ENCODE peak calls at places on chromosomes 1 and 21, in nine cellular contexts. H is transverse colon, G is MM.1S, X is breast epithelium, P is heart right ventricle, M is A549, J is heart left ventricle, A is body of pancreas, Y is prostate gland. Q is an unnamed sample. For H3K4me1, the result is how much of the 10 kb centered on the place peaks cover.

GRCh38 chr1:85278853-85279314 is 2.5 kb upstream of the BCL10 start:
- DNase-seq in A (no peak), G (no peak), Y (peak), P (no peak), H (peak), X (no peak), M (peak), J (no peak), Q (no peak)

GRCh38 chr21:15868940-15869339 is 139.2 kb downstream of the USP25 start:
- DNase-seq in X (no peak), M (no peak), H (no peak), Y (no peak), J (no peak), A (no peak), G (no peak), P (no peak), Q (no peak)

GRCh38 chr1:15429701-15430149 is 8.5 kb upstream of the CTRC start:
- DNase-seq in M (no peak), X (no peak), A (peak), Y (no peak), H (no peak), J (no peak), P (no peak), G (no peak), Q (no peak)

GRCh38 chr1:71565267-71565666 is 484.4 kb upstream of the ZRANB2 start:
- DNase-seq in A (no peak), Y (peak), M (no peak), J (peak), P (no peak), G (peak), X (peak), H (no peak), Q (no peak)

GRCh38 chr1:154607084-154607747 is 770 bp downstream of the ADAR start:
- DNase-seq in J (no peak), M (no peak), P (no peak), X (no peak), H (peak), Y (peak), G (peak), A (no peak), Q (no peak)

GRCh38 chr1:8194481-8195227 is 123.3 kb upstream of the SLC45A1 start:
- DNase-seq in J (no peak), M (peak), P (no peak), H (no peak), A (no peak), X (no peak), G (no peak), Y (peak), Q (no peak)

GRCh38 chr1:38179423-38179822 is 132.8 kb upstream of the POU3F1 start:
- DNase-seq in M (no peak), A (no peak), H (no peak), P (peak), J (peak), X (no peak), Y (no peak), G (no peak), Q (no peak)

GRCh38 chr1:58881471-58881994 is 97.7 kb upstream of the JUN start:
- DNase-seq in P (no peak), J (peak), Y (no peak), M (peak), H (peak), G (no peak), A (peak), X (no peak), Q (no peak)

GRCh38 chr21:25441835-25442234 is 165.4 kb downstream of the MRPL39 start:
- DNase-seq in G (no peak), A (no peak), Y (no peak), M (no peak), X (no peak), H (no peak), J (no peak), P (no peak), Q (no peak)

GRCh38 chr1:27403065-27403726 is 10.8 kb downstream of the GPR3 start:
- DNase-seq in J (peak), P (peak), G (no peak), A (peak), H (peak), Y (peak), M (no peak), X (no peak), Q (peak)

GRCh38 chr1:22447581-22448215 is 4.0 kb upstream of the ZBTB40 start:
- DNase-seq in M (peak), J (no peak), H (no peak), Y (no peak), G (no peak), P (peak), X (no peak), A (no peak), Q (no peak)

GRCh38 chr1:201260648-201261311 is 22.5 kb upstream of the PKP1 start:
- DNase-seq in Y (no peak), A (no peak), G (no peak), J (no peak), P (no peak), M (no peak), H (no peak), X (peak), Q (no peak)

GRCh38 chr1:151790940-151791651 is 796 bp upstream of the TDRKH start:
- DNase-seq in X (no peak), Y (no peak), H (peak), G (no peak), P (no peak), J (no peak), M (peak), A (no peak), Q (no peak)

GRCh38 chr1:9591669-9592509 is 3.2 kb downstream of the TMEM201 start:
- DNase-seq in P (no peak), X (no peak), H (no peak), Y (no peak), G (no peak), M (no peak), A (peak), J (no peak), Q (peak)

GRCh38 chr1:156383023-156383422 is 14.0 kb downstream of the RHBG start:
- DNase-seq in Y (peak), H (peak), P (peak), G (peak), A (peak), X (no peak), J (peak), M (peak), Q (no peak)

GRCh38 chr21:42037943-42038342 is 27.8 kb upstream of the ZBTB21 start:
- DNase-seq in A (no peak), Y (no peak), J (no peak), G (no peak), P (no peak), X (no peak), H (peak), M (no peak), Q (no peak)

GRCh38 chr1:108502138-108502537 is 52.0 kb downstream of the NBPF6 start:
- DNase-seq in Y (no peak), M (no peak), J (no peak), H (no peak), X (no peak), G (no peak), A (no peak), P (no peak), Q (no peak)

GRCh38 chr1:2606004-2606805 is 19.6 kb downstream of the PRXL2B start:
- DNase-seq in M (no peak), H (no peak), P (no peak), J (no peak), X (no peak), Y (no peak), A (peak), G (no peak), Q (peak)

GRCh38 chr1:22717038-22717758 is 6.6 kb downstream of the EPHB2 start:
- DNase-seq in Y (no peak), M (no peak), J (no peak), G (no peak), H (peak), X (no peak), P (no peak), A (peak), Q (peak)

GRCh38 chr1:38776466-38776865 is 83.1 kb downstream of the RRAGC start:
- DNase-seq in J (no peak), G (no peak), X (no peak), M (no peak), H (no peak), A (no peak), P (no peak), Y (no peak), Q (no peak)

GRCh38 chr1:24861821-24862727 is 68.0 kb downstream of the RUNX3 start:
- DNase-seq in G (no peak), H (peak), A (no peak), J (no peak), Y (no peak), M (no peak), P (no peak), X (no peak), Q (no peak)

GRCh38 chr1:40153073-40153770 is 8.0 kb upstream of the RLF start:
- DNase-seq in P (peak), G (peak), J (no peak), M (no peak), H (no peak), A (peak), Y (peak), X (no peak), Q (no peak)

GRCh38 chr1:150162862-150163706 is 13.4 kb downstream of the PLEKHO1 start:
- DNase-seq in X (peak), H (peak), J (peak), G (no peak), Y (peak), P (peak), A (peak), M (no peak), Q (peak)

GRCh38 chr1:45353685-45354084 is 13.4 kb upstream of the MUTYH start:
- DNase-seq in P (no peak), X (no peak), H (no peak), A (no peak), Y (no peak), G (no peak), J (no peak), M (no peak), Q (no peak)

GRCh38 chr1:46530311-46530710 is 21.1 kb downstream of the KNCN start:
- DNase-seq in Y (no peak), M (no peak), X (no peak), H (no peak), J (no peak), G (no peak), A (no peak), P (no peak), Q (no peak)

GRCh38 chr1:56963667-56964066 is 2.1 kb downstream of the C8B start:
- DNase-seq in A (no peak), X (no peak), H (no peak), J (no peak), Y (no peak), G (no peak), M (no peak), P (no peak), Q (no peak)

GRCh38 chr1:171438441-171438840 is 46.9 kb upstream of the PRRC2C start:
- DNase-seq in Y (no peak), M (peak), G (no peak), A (peak), H (no peak), P (no peak), X (no peak), J (peak), Q (no peak)

GRCh38 chr1:15411593-15412487 is 2.2 kb downstream of the EFHD2 start:
- DNase-seq in Y (no peak), M (no peak), H (peak), G (no peak), A (peak), J (peak), P (no peak), X (no peak), Q (peak)

GRCh38 chr1:108199231-108199657 is 899 bp downstream of the SLC25A24 start:
- DNase-seq in H (peak), A (no peak), Y (no peak), X (no peak), P (peak), G (no peak), J (no peak), M (peak), Q (no peak)

GRCh38 chr1:156006666-156007376 is 13.9 kb downstream of the SSR2 start:
- DNase-seq in X (peak), M (no peak), P (no peak), Y (no peak), H (no peak), J (no peak), A (no peak), G (no peak), Q (no peak)

GRCh38 chr1:58909162-58909560 is 125.3 kb upstream of the JUN start:
- DNase-seq in P (no peak), H (no peak), G (no peak), M (no peak), A (no peak), Y (no peak), X (no peak), J (no peak), Q (no peak)

GRCh38 chr1:210233495-210234253 is 1.1 kb downstream of the SERTAD4 start:
- DNase-seq in M (peak), Y (peak), H (peak), P (no peak), G (peak), J (peak), X (peak), A (peak), Q (peak)

GRCh38 chr1:16013908-16014258 is 4.0 kb downstream of the HSPB7 start:
- DNase-seq in A (no peak), P (no peak), G (no peak), X (no peak), M (no peak), H (no peak), Y (peak), J (no peak), Q (no peak)

GRCh38 chr1:221648201-221648600 is 93.7 kb downstream of the DUSP10 start:
- DNase-seq in G (no peak), P (no peak), A (no peak), Y (no peak), J (no peak), X (no peak), M (no peak), H (no peak), Q (no peak)

GRCh38 chr1:180243517-180244221 is 13.6 kb downstream of the LHX4 start:
- DNase-seq in Y (no peak), P (no peak), M (peak), G (no peak), X (no peak), H (no peak), J (no peak), A (no peak), Q (no peak)

GRCh38 chr1:206128192-206128591 is 11.0 kb upstream of the AVPR1B start:
- DNase-seq in G (no peak), Y (no peak), X (no peak), J (no peak), P (no peak), H (no peak), M (no peak), A (no peak), Q (no peak)

GRCh38 chr1:25817840-25818501 is 1.8 kb upstream of the MTFR1L start:
- DNase-seq in G (no peak), A (peak), M (no peak), Y (no peak), H (no peak), J (no peak), P (no peak), X (no peak), Q (peak)

GRCh38 chr1:22916469-22916817 is 56.2 kb downstream of the LACTBL1 start:
- DNase-seq in J (no peak), P (no peak), G (no peak), A (no peak), Y (no peak), X (no peak), H (no peak), M (no peak), Q (no peak)

GRCh38 chr1:113123737-113124136 is 50.7 kb downstream of the LRIG2 start:
- DNase-seq in X (no peak), P (no peak), H (no peak), G (no peak), J (no peak), A (no peak), M (no peak), Y (no peak), Q (no peak)

GRCh38 chr1:63701187-63701586 is 72.6 kb upstream of the ROR1 start:
- DNase-seq in G (no peak), Y (no peak), J (peak), H (peak), M (peak), P (peak), X (no peak), A (peak), Q (peak)

GRCh38 chr1:63705058-63705457 is 68.8 kb upstream of the ROR1 start:
- DNase-seq in P (no peak), G (no peak), X (no peak), A (peak), Y (no peak), H (peak), J (no peak), M (no peak), Q (no peak)

GRCh38 chr1:63704443-63704842 is 69.4 kb upstream of the ROR1 start:
- DNase-seq in P (no peak), M (peak), G (no peak), H (no peak), X (no peak), J (no peak), A (peak), Y (no peak), Q (no peak)

GRCh38 chr1:63698001-63698838 is 75.6 kb upstream of the ROR1 start:
- DNase-seq in Y (no peak), H (peak), M (peak), A (peak), X (no peak), J (peak), G (no peak), P (peak), Q (no peak)

DNA sequence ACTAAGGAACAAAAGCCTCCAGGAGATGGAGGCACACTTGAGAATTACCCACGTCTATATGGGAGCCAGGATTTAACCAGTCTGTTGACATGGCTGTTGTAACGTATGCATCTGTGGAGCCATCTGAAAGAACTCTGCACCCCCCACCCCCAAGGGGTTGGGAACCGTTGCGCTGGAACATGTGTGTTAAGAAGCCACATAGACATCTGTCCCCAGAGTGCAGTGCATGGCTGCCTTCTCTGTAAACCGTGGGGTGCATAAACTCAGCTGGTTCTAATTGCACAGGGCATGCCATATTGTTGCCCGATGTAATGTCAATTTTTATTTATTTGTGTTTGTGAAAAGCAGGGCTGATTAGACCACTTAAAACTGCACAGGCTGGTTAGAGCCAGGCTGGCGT is 70.2 kb upstream of the ROR1 start:
- DNase-seq in A (no peak), H (no peak), G (no peak), P (no peak), M (no peak), X (no peak), J (no peak), Y (no peak), Q (no peak)
- H3K4me1 ChIP-seq in A (half or more), H (under half), G (under half), P (under half), M (half or more), X (under half), J (under half), Y (under half), Q (under half)

GRCh38 chr1:198683449-198683848 is 44.6 kb downstream of the PTPRC start:
- DNase-seq in G (no peak), A (no peak), X (no peak), J (no peak), Y (no peak), M (no peak), P (no peak), H (no peak), Q (no peak)

GRCh38 chr1:198681831-198682756 is 43.3 kb downstream of the PTPRC start:
- DNase-seq in A (peak), J (peak), M (no peak), G (peak), X (peak), H (peak), P (peak), Y (peak), Q (peak)

GRCh38 chr1:198687429-198687828 is 48.6 kb downstream of the PTPRC start:
- DNase-seq in A (no peak), G (no peak), H (no peak), P (no peak), X (no peak), Y (no peak), M (no peak), J (no peak), Q (no peak)

GRCh38 chr1:198691063-198691462 is 52.2 kb downstream of the PTPRC start:
- DNase-seq in Y (no peak), P (no peak), A (no peak), H (no peak), G (no peak), J (no peak), M (no peak), X (no peak), Q (no peak)

GRCh38 chr1:198686069-198686728 is 47.4 kb downstream of the PTPRC start:
- DNase-seq in M (no peak), X (no peak), A (no peak), P (no peak), H (no peak), J (no peak), G (peak), Y (no peak), Q (no peak)
- H3K4me1 ChIP-seq in M (under half), X (under half), A (under half), P (under half), H (under half), J (under half), G (under half), Y (under half), Q (under half)

GRCh38 chr1:203282720-203283542 is 22.4 kb upstream of the BTG2 start:
- DNase-seq in P (no peak), G (no peak), Y (no peak), M (no peak), A (peak), H (no peak), J (no peak), X (no peak), Q (peak)

GRCh38 chr1:203284411-203285208 is 20.7 kb upstream of the BTG2 start:
- DNase-seq in J (no peak), M (no peak), A (peak), G (no peak), P (no peak), H (no peak), X (no peak), Y (no peak), Q (peak)

GRCh38 chr1:203281851-203282661 is 23.3 kb upstream of the BTG2 start:
- DNase-seq in H (no peak), X (no peak), J (peak), M (no peak), G (no peak), A (no peak), Y (no peak), P (no peak), Q (no peak)

GRCh38 chr1:203281033-203281432 is 24.3 kb upstream of the BTG2 start:
- DNase-seq in Y (no peak), G (no peak), J (no peak), P (no peak), H (no peak), X (peak), A (no peak), M (peak), Q (peak)

DNA sequence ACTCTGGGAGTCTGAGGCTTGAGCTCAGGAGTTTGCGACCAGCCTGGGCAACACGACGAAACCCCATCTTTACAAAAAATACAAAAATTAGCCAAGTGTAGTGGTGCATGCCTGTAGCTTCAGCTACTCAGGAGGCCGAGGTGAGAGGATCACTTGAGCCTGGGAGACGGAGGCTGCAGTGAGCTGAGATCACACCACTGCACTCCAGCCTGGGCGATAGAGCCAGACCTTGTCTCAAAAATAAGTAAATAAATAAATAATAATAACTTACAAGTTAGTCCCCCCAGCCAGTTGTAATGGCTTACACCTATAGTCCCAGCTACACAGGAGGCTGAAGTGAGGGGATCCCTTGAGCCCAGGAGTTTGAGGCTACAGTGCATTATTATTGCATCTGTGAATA is 21.7 kb upstream of the BTG2 start:
- DNase-seq in P (no peak), M (no peak), J (no peak), Y (no peak), H (no peak), X (no peak), G (no peak), A (no peak), Q (no peak)
- H3K4me1 ChIP-seq in P (half or more), M (under half), J (half or more), Y (under half), H (under half), X (under half), G (under half), A (half or more), Q (under half)

DNA sequence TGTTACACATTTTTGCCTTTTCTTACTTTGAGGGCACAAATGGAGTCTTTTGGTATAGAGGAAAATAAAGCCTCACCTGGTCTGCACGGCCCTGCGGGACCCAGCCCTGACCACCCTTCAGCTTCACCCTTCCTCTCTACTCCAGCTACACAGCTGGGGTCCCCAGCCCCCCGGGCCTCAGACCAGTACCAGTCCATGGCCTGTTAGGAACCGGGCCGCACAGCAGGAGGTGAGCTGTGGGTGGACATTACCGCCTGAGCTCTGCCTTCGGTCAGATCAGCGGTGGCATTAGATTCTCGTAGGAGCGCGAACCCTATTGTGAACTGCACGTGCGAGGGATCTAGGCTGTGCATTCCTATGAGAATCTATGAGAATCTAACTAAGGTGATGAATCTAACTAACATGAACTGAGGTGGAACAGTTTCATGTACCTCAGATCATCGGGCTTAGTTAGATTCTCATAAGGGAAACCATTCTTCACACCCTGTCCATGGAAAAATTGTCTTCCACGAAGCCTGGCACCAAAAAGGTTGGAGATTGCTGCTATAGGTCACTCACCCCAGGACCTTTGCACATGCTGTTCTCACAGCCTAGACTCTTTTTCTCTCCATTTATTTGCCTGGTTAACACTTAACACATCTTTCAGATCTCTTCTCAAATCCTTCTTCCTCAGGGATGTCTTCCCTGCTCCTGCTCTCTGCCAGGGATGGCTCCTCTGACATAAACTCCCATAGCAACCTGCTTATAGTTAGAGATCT is 37.5 kb upstream of the ECE1 start:
- DNase-seq in H (no peak), P (no peak), X (no peak), M (no peak), G (no peak), J (no peak), A (no peak), Y (no peak), Q (no peak)
- H3K4me1 ChIP-seq in H (half or more), P (half or more), X (under half), M (half or more), G (under half), J (half or more), A (half or more), Y (under half), Q (half or more)